ENCODE peak calls at places on chromosomes 1 and 21, in ten cellular contexts. One of them, this sample, is unnamed.

GRCh38 chr21:34891610-34891943 is 157.5 kb downstream of the RUNX1 start:
- DNase-seq in H1: no peak
- DNase-seq in small intestine: no peak
- DNase-seq in activated gamma-delta T cell: no peak
- DNase-seq in amygdala: no peak
- DNase-seq in astrocyte of the cerebellum: no peak
- DNase-seq in GM12865: no peak
- DNase-seq in posterior cingulate gyrus: no peak
- DNase-seq in uterus: no peak
- DNase-seq in NCI-H2171 treated with DMSO at 0.1 percent for 48 hours: no peak
- DNase-seq in this sample: no peak

GRCh38 chr1:18077657-18078215 is 29.9 kb upstream of the IGSF21 start:
- DNase-seq in H1: no peak
- DNase-seq in small intestine: no peak
- DNase-seq in activated gamma-delta T cell: no peak
- DNase-seq in amygdala: no peak
- DNase-seq in astrocyte of the cerebellum: no peak
- DNase-seq in GM12865: no peak
- DNase-seq in posterior cingulate gyrus: no peak
- DNase-seq in uterus: no peak
- DNase-seq in NCI-H2171 treated with DMSO at 0.1 percent for 48 hours: peak
- DNase-seq in this sample: no peak

GRCh38 chr1:59028052-59028451 is 244.2 kb upstream of the JUN start:
- DNase-seq in H1: no peak
- DNase-seq in small intestine: peak
- DNase-seq in activated gamma-delta T cell: no peak
- DNase-seq in amygdala: no peak
- DNase-seq in astrocyte of the cerebellum: no peak
- DNase-seq in GM12865: no peak
- DNase-seq in posterior cingulate gyrus: no peak
- DNase-seq in uterus: no peak
- DNase-seq in NCI-H2171 treated with DMSO at 0.1 percent for 48 hours: no peak
- DNase-seq in this sample: no peak

GRCh38 chr1:39788758-39789570 is at the start of gene BMP8B:
- DNase-seq in H1: no peak
- DNase-seq in small intestine: peak
- DNase-seq in activated gamma-delta T cell: peak
- DNase-seq in amygdala: peak
- DNase-seq in astrocyte of the cerebellum: no peak
- DNase-seq in GM12865: peak
- DNase-seq in posterior cingulate gyrus: peak
- DNase-seq in uterus: no peak
- DNase-seq in NCI-H2171 treated with DMSO at 0.1 percent for 48 hours: peak
- DNase-seq in this sample: peak

GRCh38 chr1:184387871-184388670 is 1.2 kb downstream of the C1orf21 start:
- DNase-seq in H1: no peak
- DNase-seq in small intestine: peak
- DNase-seq in activated gamma-delta T cell: peak
- DNase-seq in amygdala: peak
- DNase-seq in astrocyte of the cerebellum: no peak
- DNase-seq in GM12865: peak
- DNase-seq in posterior cingulate gyrus: peak
- DNase-seq in uterus: peak
- DNase-seq in NCI-H2171 treated with DMSO at 0.1 percent for 48 hours: peak
- DNase-seq in this sample: peak

GRCh38 chr1:100001462-100001861 is 31.7 kb downstream of the SLC35A3 start:
- DNase-seq in H1: no peak
- DNase-seq in small intestine: no peak
- DNase-seq in activated gamma-delta T cell: no peak
- DNase-seq in amygdala: no peak
- DNase-seq in astrocyte of the cerebellum: no peak
- DNase-seq in GM12865: no peak
- DNase-seq in posterior cingulate gyrus: no peak
- DNase-seq in uterus: no peak
- DNase-seq in NCI-H2171 treated with DMSO at 0.1 percent for 48 hours: no peak
- DNase-seq in this sample: no peak

GRCh38 chr1:88731475-88731874 is 47.4 kb downstream of the PKN2 start:
- DNase-seq in H1: no peak
- DNase-seq in small intestine: peak
- DNase-seq in activated gamma-delta T cell: no peak
- DNase-seq in amygdala: no peak
- DNase-seq in astrocyte of the cerebellum: peak
- DNase-seq in GM12865: peak
- DNase-seq in posterior cingulate gyrus: no peak
- DNase-seq in uterus: peak
- DNase-seq in NCI-H2171 treated with DMSO at 0.1 percent for 48 hours: peak
- DNase-seq in this sample: no peak

GRCh38 chr1:29478879-29479278 is 242.6 kb downstream of the PTPRU start:
- DNase-seq in H1: no peak
- DNase-seq in small intestine: no peak
- DNase-seq in activated gamma-delta T cell: no peak
- DNase-seq in amygdala: no peak
- DNase-seq in astrocyte of the cerebellum: no peak
- DNase-seq in GM12865: no peak
- DNase-seq in posterior cingulate gyrus: no peak
- DNase-seq in uterus: no peak
- DNase-seq in NCI-H2171 treated with DMSO at 0.1 percent for 48 hours: no peak
- DNase-seq in this sample: no peak

GRCh38 chr1:3073520-3074296 is 4.7 kb downstream of the PRDM16 start:
- DNase-seq in H1: no peak
- DNase-seq in small intestine: peak
- DNase-seq in activated gamma-delta T cell: no peak
- DNase-seq in amygdala: no peak
- DNase-seq in astrocyte of the cerebellum: no peak
- DNase-seq in GM12865: no peak
- DNase-seq in posterior cingulate gyrus: no peak
- DNase-seq in uterus: no peak
- DNase-seq in NCI-H2171 treated with DMSO at 0.1 percent for 48 hours: no peak
- DNase-seq in this sample: peak

GRCh38 chr1:113913312-113913668 is 8.2 kb downstream of the DCLRE1B start:
- DNase-seq in H1: no peak
- DNase-seq in small intestine: no peak
- DNase-seq in activated gamma-delta T cell: no peak
- DNase-seq in amygdala: no peak
- DNase-seq in astrocyte of the cerebellum: no peak
- DNase-seq in GM12865: no peak
- DNase-seq in posterior cingulate gyrus: no peak
- DNase-seq in uterus: no peak
- DNase-seq in NCI-H2171 treated with DMSO at 0.1 percent for 48 hours: no peak
- DNase-seq in this sample: no peak

GRCh38 chr1:30757196-30757949 is at the start of gene LAPTM5:
- DNase-seq in H1: no peak
- DNase-seq in small intestine: no peak
- DNase-seq in activated gamma-delta T cell: peak
- DNase-seq in amygdala: peak
- DNase-seq in astrocyte of the cerebellum: no peak
- DNase-seq in GM12865: peak
- DNase-seq in posterior cingulate gyrus: no peak
- DNase-seq in uterus: no peak
- DNase-seq in NCI-H2171 treated with DMSO at 0.1 percent for 48 hours: no peak
- DNase-seq in this sample: peak

GRCh38 chr1:153349363-153350340 is 1.0 kb upstream of the PGLYRP4 start:
- DNase-seq in H1: no peak
- DNase-seq in small intestine: no peak
- DNase-seq in activated gamma-delta T cell: no peak
- DNase-seq in amygdala: no peak
- DNase-seq in astrocyte of the cerebellum: no peak
- DNase-seq in GM12865: peak
- DNase-seq in posterior cingulate gyrus: no peak
- DNase-seq in uterus: no peak
- DNase-seq in NCI-H2171 treated with DMSO at 0.1 percent for 48 hours: no peak
- DNase-seq in this sample: peak

GRCh38 chr1:108046021-108046420 is 81.0 kb upstream of the VAV3 start:
- DNase-seq in H1: no peak
- DNase-seq in small intestine: peak
- DNase-seq in activated gamma-delta T cell: no peak
- DNase-seq in amygdala: no peak
- DNase-seq in astrocyte of the cerebellum: no peak
- DNase-seq in GM12865: no peak
- DNase-seq in posterior cingulate gyrus: no peak
- DNase-seq in uterus: no peak
- DNase-seq in NCI-H2171 treated with DMSO at 0.1 percent for 48 hours: no peak
- DNase-seq in this sample: no peak

GRCh38 chr1:112713466-112714312 is 1.4 kb downstream of the PPM1J start:
- DNase-seq in H1: no peak
- DNase-seq in small intestine: peak
- DNase-seq in activated gamma-delta T cell: no peak
- DNase-seq in amygdala: no peak
- DNase-seq in astrocyte of the cerebellum: no peak
- DNase-seq in GM12865: peak
- DNase-seq in posterior cingulate gyrus: no peak
- DNase-seq in uterus: no peak
- DNase-seq in NCI-H2171 treated with DMSO at 0.1 percent for 48 hours: no peak
- DNase-seq in this sample: no peak

GRCh38 chr1:108327534-108328462 is 83.9 kb upstream of the NBPF4 start:
- DNase-seq in H1: peak
- DNase-seq in small intestine: no peak
- DNase-seq in activated gamma-delta T cell: no peak
- DNase-seq in amygdala: no peak
- DNase-seq in astrocyte of the cerebellum: no peak
- DNase-seq in GM12865: peak
- DNase-seq in posterior cingulate gyrus: no peak
- DNase-seq in uterus: no peak
- DNase-seq in NCI-H2171 treated with DMSO at 0.1 percent for 48 hours: no peak
- DNase-seq in this sample: no peak

GRCh38 chr1:180230791-180231505 is 884 bp downstream of the LHX4 start:
- DNase-seq in H1: no peak
- DNase-seq in small intestine: no peak
- DNase-seq in activated gamma-delta T cell: no peak
- DNase-seq in amygdala: no peak
- DNase-seq in astrocyte of the cerebellum: no peak
- DNase-seq in GM12865: peak
- DNase-seq in posterior cingulate gyrus: no peak
- DNase-seq in uterus: no peak
- DNase-seq in NCI-H2171 treated with DMSO at 0.1 percent for 48 hours: peak
- DNase-seq in this sample: no peak

GRCh38 chr1:221439008-221439733 is 302.7 kb downstream of the DUSP10 start:
- DNase-seq in H1: peak
- DNase-seq in small intestine: no peak
- DNase-seq in activated gamma-delta T cell: no peak
- DNase-seq in amygdala: no peak
- DNase-seq in astrocyte of the cerebellum: no peak
- DNase-seq in GM12865: peak
- DNase-seq in posterior cingulate gyrus: no peak
- DNase-seq in uterus: no peak
- DNase-seq in NCI-H2171 treated with DMSO at 0.1 percent for 48 hours: no peak
- DNase-seq in this sample: no peak

GRCh38 chr1:119783354-119784126 is 14.8 kb upstream of the HMGCS2 start:
- DNase-seq in H1: no peak
- DNase-seq in small intestine: no peak
- DNase-seq in activated gamma-delta T cell: no peak
- DNase-seq in amygdala: no peak
- DNase-seq in astrocyte of the cerebellum: no peak
- DNase-seq in GM12865: no peak
- DNase-seq in posterior cingulate gyrus: no peak
- DNase-seq in uterus: no peak
- DNase-seq in NCI-H2171 treated with DMSO at 0.1 percent for 48 hours: no peak
- DNase-seq in this sample: no peak

GRCh38 chr1:21317035-21317689 is 26.9 kb upstream of the ECE1 start:
- DNase-seq in H1: no peak
- DNase-seq in small intestine: no peak
- DNase-seq in activated gamma-delta T cell: no peak
- DNase-seq in amygdala: peak
- DNase-seq in astrocyte of the cerebellum: no peak
- DNase-seq in GM12865: no peak
- DNase-seq in posterior cingulate gyrus: peak
- DNase-seq in uterus: peak
- DNase-seq in NCI-H2171 treated with DMSO at 0.1 percent for 48 hours: no peak
- DNase-seq in this sample: peak

GRCh38 chr1:2031546-2032540 is 12.7 kb downstream of the GABRD start:
- DNase-seq in H1: no peak
- DNase-seq in small intestine: no peak
- DNase-seq in activated gamma-delta T cell: no peak
- DNase-seq in amygdala: no peak
- DNase-seq in astrocyte of the cerebellum: no peak
- DNase-seq in GM12865: no peak
- DNase-seq in posterior cingulate gyrus: no peak
- DNase-seq in uterus: no peak
- DNase-seq in NCI-H2171 treated with DMSO at 0.1 percent for 48 hours: no peak
- DNase-seq in this sample: no peak

GRCh38 chr1:194076646-194077045 is 890.2 kb upstream of the B3GALT2 start:
- DNase-seq in H1: no peak
- DNase-seq in small intestine: no peak
- DNase-seq in activated gamma-delta T cell: no peak
- DNase-seq in amygdala: no peak
- DNase-seq in astrocyte of the cerebellum: peak
- DNase-seq in GM12865: no peak
- DNase-seq in posterior cingulate gyrus: no peak
- DNase-seq in uterus: no peak
- DNase-seq in NCI-H2171 treated with DMSO at 0.1 percent for 48 hours: no peak
- DNase-seq in this sample: no peak

GRCh38 chr1:2290595-2291510 is 62.7 kb downstream of the SKI start:
- DNase-seq in H1: no peak
- DNase-seq in small intestine: peak
- DNase-seq in activated gamma-delta T cell: peak
- DNase-seq in amygdala: peak
- DNase-seq in astrocyte of the cerebellum: peak
- DNase-seq in GM12865: peak
- DNase-seq in posterior cingulate gyrus: peak
- DNase-seq in uterus: peak
- DNase-seq in NCI-H2171 treated with DMSO at 0.1 percent for 48 hours: no peak
- DNase-seq in this sample: peak

GRCh38 chr1:217881131-217881543 is 250.0 kb downstream of the SPATA17 start:
- DNase-seq in H1: no peak
- DNase-seq in small intestine: no peak
- DNase-seq in activated gamma-delta T cell: no peak
- DNase-seq in amygdala: no peak
- DNase-seq in astrocyte of the cerebellum: peak
- DNase-seq in GM12865: no peak
- DNase-seq in posterior cingulate gyrus: no peak
- DNase-seq in uterus: no peak
- DNase-seq in NCI-H2171 treated with DMSO at 0.1 percent for 48 hours: no peak
- DNase-seq in this sample: no peak

GRCh38 chr1:44646711-44647110 is 27.6 kb downstream of the TMEM53 start:
- DNase-seq in H1: no peak
- DNase-seq in small intestine: no peak
- DNase-seq in activated gamma-delta T cell: no peak
- DNase-seq in amygdala: no peak
- DNase-seq in astrocyte of the cerebellum: no peak
- DNase-seq in GM12865: no peak
- DNase-seq in posterior cingulate gyrus: no peak
- DNase-seq in uterus: no peak
- DNase-seq in NCI-H2171 treated with DMSO at 0.1 percent for 48 hours: no peak
- DNase-seq in this sample: no peak

GRCh38 chr1:111842411-111842810 is 86.7 kb downstream of the DDX20 start:
- DNase-seq in H1: no peak
- DNase-seq in small intestine: no peak
- DNase-seq in activated gamma-delta T cell: no peak
- DNase-seq in amygdala: no peak
- DNase-seq in astrocyte of the cerebellum: no peak
- DNase-seq in GM12865: no peak
- DNase-seq in posterior cingulate gyrus: no peak
- DNase-seq in uterus: no peak
- DNase-seq in NCI-H2171 treated with DMSO at 0.1 percent for 48 hours: no peak
- DNase-seq in this sample: no peak

GRCh38 chr1:234820597-234820996 is 210.6 kb upstream of the IRF2BP2 start:
- DNase-seq in H1: no peak
- DNase-seq in small intestine: no peak
- DNase-seq in activated gamma-delta T cell: no peak
- DNase-seq in amygdala: no peak
- DNase-seq in astrocyte of the cerebellum: no peak
- DNase-seq in GM12865: no peak
- DNase-seq in posterior cingulate gyrus: no peak
- DNase-seq in uterus: no peak
- DNase-seq in NCI-H2171 treated with DMSO at 0.1 percent for 48 hours: no peak
- DNase-seq in this sample: no peak

GRCh38 chr1:230073371-230074035 is 6.5 kb downstream of the GALNT2 start:
- DNase-seq in H1: no peak
- DNase-seq in small intestine: no peak
- DNase-seq in activated gamma-delta T cell: no peak
- DNase-seq in amygdala: peak
- DNase-seq in astrocyte of the cerebellum: no peak
- DNase-seq in GM12865: no peak
- DNase-seq in posterior cingulate gyrus: peak
- DNase-seq in uterus: no peak
- DNase-seq in NCI-H2171 treated with DMSO at 0.1 percent for 48 hours: no peak
- DNase-seq in this sample: no peak

GRCh38 chr1:178564783-178565180 is 51.9 kb downstream of the TEX35 start:
- DNase-seq in H1: no peak
- DNase-seq in small intestine: no peak
- DNase-seq in activated gamma-delta T cell: no peak
- DNase-seq in amygdala: no peak
- DNase-seq in astrocyte of the cerebellum: no peak
- DNase-seq in GM12865: no peak
- DNase-seq in posterior cingulate gyrus: no peak
- DNase-seq in uterus: no peak
- DNase-seq in NCI-H2171 treated with DMSO at 0.1 percent for 48 hours: no peak
- DNase-seq in this sample: no peak

This sample was measured in upper lobe of left lung.